ENCODE peak calls at places on chromosome 1, in four cellular contexts. D is HTR-8/SVneo, H is neural crest cell, U is tibial nerve. J is an unnamed sample.

GRCh38 chr1:229203030-229203751 is 67.7 kb upstream of the RAB4A start:
- DNase-seq in D (no peak), H (peak), U (no peak), J (peak)

GRCh38 chr1:91871994-91872393 is 14.0 kb downstream of the TGFBR3 start:
- DNase-seq in D (no peak), H (no peak), U (no peak), J (no peak)

GRCh38 chr1:160243767-160244166 is 18.6 kb downstream of the DCAF8 start:
- DNase-seq in D (no peak), H (no peak), U (no peak), J (no peak)

GRCh38 chr1:230276401-230276800 is 149.7 kb downstream of the PGBD5 start:
- DNase-seq in D (no peak), H (no peak), U (no peak), J (no peak)

GRCh38 chr1:234755449-234755863 is 145.5 kb upstream of the IRF2BP2 start:
- DNase-seq in D (no peak), H (no peak), U (peak), J (no peak)

GRCh38 chr1:58815069-58815679 is 31.3 kb upstream of the JUN start:
- DNase-seq in D (peak), H (peak), U (peak), J (peak)

GRCh38 chr1:23210351-23210785 is 6.9 kb downstream of the HTR1D start:
- DNase-seq in D (no peak), H (no peak), U (no peak), J (peak)

GRCh38 chr1:85128296-85128695 is 72.5 kb downstream of the SYDE2 start:
- DNase-seq in D (no peak), H (no peak), U (no peak), J (no peak)

GRCh38 chr1:100249155-100249536 is 488 bp downstream of the DBT start:
- DNase-seq in D (no peak), H (no peak), U (no peak), J (no peak)

GRCh38 chr1:184905601-184906322 is 68.5 kb downstream of the NIBAN1 start:
- DNase-seq in D (no peak), H (no peak), U (no peak), J (no peak)

GRCh38 chr1:41590331-41590730 is 105.8 kb upstream of the EDN2 start:
- DNase-seq in D (no peak), H (no peak), U (no peak), J (no peak)

GRCh38 chr1:29349871-29350491 is 113.7 kb downstream of the PTPRU start:
- DNase-seq in D (no peak), H (no peak), U (no peak), J (no peak)

GRCh38 chr1:46805755-46806154 is 6.9 kb downstream of the CYP4B1 start:
- DNase-seq in D (no peak), H (no peak), U (no peak), J (no peak)

GRCh38 chr1:220843481-220844011 is 35.7 kb upstream of the HLX start:
- DNase-seq in D (no peak), H (no peak), U (peak), J (no peak)

GRCh38 chr1:226779536-226779935 is 40.5 kb upstream of the ITPKB start:
- DNase-seq in D (no peak), H (no peak), U (no peak), J (no peak)

J was measured in RWPE1.